ENCODE peak calls at places on chromosomes 6 and 20, in nine cellular contexts. N, W, S, U, O, X, A, R and I are unnamed samples.

GRCh38 chr6:46745973-46746372 is 760 bp upstream of the ANKRD66 start:
- DNase-seq in N (no peak), W (no peak), S (no peak), U (no peak), O (no peak), X (no peak), A (no peak), R (no peak), I (no peak)

GRCh38 chr20:62202083-62202395 is 18.0 kb downstream of the HRH3 start:
- DNase-seq in N (no peak), W (no peak), S (no peak), U (no peak), O (peak), X (no peak), A (no peak), R (no peak), I (no peak)

GRCh38 chr20:34774886-34775285 is 50.6 kb downstream of the NCOA6 start:
- DNase-seq in N (no peak), W (no peak), S (no peak), U (no peak), O (no peak), X (no peak), A (no peak), R (no peak), I (no peak)

GRCh38 chr6:44543664-44544063 is 156.2 kb downstream of the CDC5L start:
- DNase-seq in N (no peak), W (no peak), S (no peak), U (no peak), O (no peak), X (no peak), A (no peak), R (no peak), I (no peak)

GRCh38 chr6:158312672-158313397 is 570 bp downstream of the TULP4 start:
- DNase-seq in N (no peak), W (no peak), S (no peak), U (no peak), O (no peak), X (no peak), A (no peak), R (no peak), I (no peak)

GRCh38 chr6:165766457-165766856 is 103.4 kb upstream of the PDE10A start:
- DNase-seq in N (no peak), W (no peak), S (no peak), U (no peak), O (no peak), X (no peak), A (no peak), R (no peak), I (no peak)

GRCh38 chr6:33091957-33092356 is 16.2 kb downstream of the HLA-DPB1 start:
- DNase-seq in N (peak), W (no peak), S (no peak), U (no peak), O (no peak), X (peak), A (no peak), R (no peak), I (peak)

GRCh38 chr20:51462566-51463276 is 79.8 kb downstream of the NFATC2 start:
- DNase-seq in N (no peak), W (no peak), S (no peak), U (peak), O (peak), X (no peak), A (peak), R (peak), I (peak)

GRCh38 chr6:30447237-30447636 is 42.1 kb upstream of the HLA-E start:
- DNase-seq in N (no peak), W (no peak), S (no peak), U (no peak), O (no peak), X (no peak), A (no peak), R (peak), I (no peak)

GRCh38 chr6:118725944-118726343 is 74.6 kb upstream of the CEP85L start:
- DNase-seq in N (peak), W (no peak), S (no peak), U (no peak), O (no peak), X (peak), A (no peak), R (no peak), I (no peak)

GRCh38 chr6:105760746-105761145 is 325.4 kb upstream of the PRDM1 start:
- DNase-seq in N (no peak), W (no peak), S (no peak), U (no peak), O (no peak), X (no peak), A (no peak), R (no peak), I (no peak)

GRCh38 chr20:16240355-16240754 is 332.9 kb downstream of the KIF16B start:
- DNase-seq in N (no peak), W (no peak), S (no peak), U (no peak), O (no peak), X (no peak), A (no peak), R (no peak), I (no peak)

GRCh38 chr6:74137910-74138309 is 441.9 kb downstream of the CD109 start:
- DNase-seq in N (no peak), W (no peak), S (no peak), U (no peak), O (no peak), X (no peak), A (no peak), R (peak), I (no peak)

GRCh38 chr6:105794870-105795269 is 291.3 kb upstream of the PRDM1 start:
- DNase-seq in N (no peak), W (no peak), S (no peak), U (no peak), O (no peak), X (no peak), A (no peak), R (no peak), I (no peak)

GRCh38 chr20:10921491-10922010 is 247.8 kb upstream of the JAG1 start:
- DNase-seq in N (no peak), W (no peak), S (no peak), U (no peak), O (no peak), X (no peak), A (no peak), R (no peak), I (no peak)

GRCh38 chr6:123214433-123214832 is 218.4 kb downstream of the CLVS2 start:
- DNase-seq in N (no peak), W (no peak), S (no peak), U (no peak), O (no peak), X (no peak), A (no peak), R (no peak), I (no peak)

GRCh38 chr6:26502169-26502568 is 2.1 kb downstream of the BTN1A1 start:
- DNase-seq in N (no peak), W (no peak), S (no peak), U (no peak), O (no peak), X (no peak), A (no peak), R (no peak), I (no peak)